ENCODE peak calls at places on chromosomes 16 and 17, in six cellular contexts. One of them, this sample, is unnamed.

GRCh38 chr16:10754941-10755340 is 11.3 kb downstream of the NUBP1 start:
- DNase-seq in lower lobe of right lung: no peak
- DNase-seq in endothelial cell of umbilical vein: peak
- DNase-seq in K562: no peak
- DNase-seq in CD8-positive, alpha-beta T cell: no peak
- DNase-seq in neuronal stem cell: no peak
- DNase-seq in this sample: no peak

GRCh38 chr16:14219983-14220382 is 148.9 kb downstream of the MRTFB start:
- DNase-seq in lower lobe of right lung: no peak
- DNase-seq in endothelial cell of umbilical vein: no peak
- DNase-seq in K562: no peak
- DNase-seq in CD8-positive, alpha-beta T cell: no peak
- DNase-seq in neuronal stem cell: no peak
- DNase-seq in this sample: no peak

GRCh38 chr17:48907713-48908046 is 527 bp upstream of the UBE2Z start:
- DNase-seq in lower lobe of right lung: no peak
- DNase-seq in endothelial cell of umbilical vein: no peak
- DNase-seq in K562: no peak
- DNase-seq in CD8-positive, alpha-beta T cell: no peak
- DNase-seq in neuronal stem cell: no peak
- DNase-seq in this sample: no peak

GRCh38 chr16:73015612-73016487 is 32.1 kb downstream of the ZFHX3 start:
- DNase-seq in lower lobe of right lung: peak
- DNase-seq in endothelial cell of umbilical vein: no peak
- DNase-seq in K562: no peak
- DNase-seq in CD8-positive, alpha-beta T cell: no peak
- DNase-seq in neuronal stem cell: no peak
- DNase-seq in this sample: no peak

GRCh38 chr16:11667824-11668589 is at the start of gene SNN:
- DNase-seq in lower lobe of right lung: peak
- DNase-seq in endothelial cell of umbilical vein: peak
- DNase-seq in K562: peak
- DNase-seq in CD8-positive, alpha-beta T cell: peak
- DNase-seq in neuronal stem cell: peak
- DNase-seq in this sample: peak

GRCh38 chr17:37342589-37342988 is 33.2 kb upstream of the C17orf78 start:
- DNase-seq in lower lobe of right lung: no peak
- DNase-seq in endothelial cell of umbilical vein: no peak
- DNase-seq in K562: no peak
- DNase-seq in CD8-positive, alpha-beta T cell: no peak
- DNase-seq in neuronal stem cell: no peak
- DNase-seq in this sample: no peak

GRCh38 chr16:15972046-15972868 is 22.8 kb downstream of the ABCC1 start:
- DNase-seq in lower lobe of right lung: no peak
- DNase-seq in endothelial cell of umbilical vein: no peak
- DNase-seq in K562: no peak
- DNase-seq in CD8-positive, alpha-beta T cell: no peak
- DNase-seq in neuronal stem cell: no peak
- DNase-seq in this sample: no peak

GRCh38 chr16:22728167-22728836 is 85.7 kb upstream of the HS3ST2 start:
- DNase-seq in lower lobe of right lung: no peak
- DNase-seq in endothelial cell of umbilical vein: peak
- DNase-seq in K562: no peak
- DNase-seq in CD8-positive, alpha-beta T cell: no peak
- DNase-seq in neuronal stem cell: no peak
- DNase-seq in this sample: no peak

GRCh38 chr17:8828517-8828875 is 29.3 kb upstream of the MFSD6L start:
- DNase-seq in lower lobe of right lung: no peak
- DNase-seq in endothelial cell of umbilical vein: no peak
- DNase-seq in K562: no peak
- DNase-seq in CD8-positive, alpha-beta T cell: no peak
- DNase-seq in neuronal stem cell: no peak
- DNase-seq in this sample: no peak

GRCh38 chr17:35713069-35713728 is 18.2 kb upstream of the RASL10B start:
- DNase-seq in lower lobe of right lung: no peak
- DNase-seq in endothelial cell of umbilical vein: peak
- DNase-seq in K562: no peak
- DNase-seq in CD8-positive, alpha-beta T cell: no peak
- DNase-seq in neuronal stem cell: no peak
- DNase-seq in this sample: no peak

GRCh38 chr17:8430966-8431365 is 4.7 kb upstream of the NDEL1 start:
- DNase-seq in lower lobe of right lung: no peak
- DNase-seq in endothelial cell of umbilical vein: peak
- DNase-seq in K562: no peak
- DNase-seq in CD8-positive, alpha-beta T cell: no peak
- DNase-seq in neuronal stem cell: no peak
- DNase-seq in this sample: no peak

GRCh38 chr17:8100763-8101162 is 13.2 kb upstream of the ALOX12B start:
- DNase-seq in lower lobe of right lung: no peak
- DNase-seq in endothelial cell of umbilical vein: no peak
- DNase-seq in K562: no peak
- DNase-seq in CD8-positive, alpha-beta T cell: no peak
- DNase-seq in neuronal stem cell: no peak
- DNase-seq in this sample: no peak

GRCh38 chr16:85522842-85523601 is 90.1 kb upstream of the GSE1 start:
- DNase-seq in lower lobe of right lung: no peak
- DNase-seq in endothelial cell of umbilical vein: no peak
- DNase-seq in K562: no peak
- DNase-seq in CD8-positive, alpha-beta T cell: no peak
- DNase-seq in neuronal stem cell: no peak
- DNase-seq in this sample: no peak

GRCh38 chr16:83935005-83935857 is 17.8 kb upstream of the OSGIN1 start:
- DNase-seq in lower lobe of right lung: no peak
- DNase-seq in endothelial cell of umbilical vein: no peak
- DNase-seq in K562: no peak
- DNase-seq in CD8-positive, alpha-beta T cell: no peak
- DNase-seq in neuronal stem cell: no peak
- DNase-seq in this sample: no peak

GRCh38 chr17:19987897-19988296 is 10.3 kb upstream of the AKAP10 start:
- DNase-seq in lower lobe of right lung: no peak
- DNase-seq in endothelial cell of umbilical vein: no peak
- DNase-seq in K562: peak
- DNase-seq in CD8-positive, alpha-beta T cell: no peak
- DNase-seq in neuronal stem cell: no peak
- DNase-seq in this sample: no peak

GRCh38 chr17:47257651-47258339 is 4.2 kb downstream of the ITGB3 start:
- DNase-seq in lower lobe of right lung: no peak
- DNase-seq in endothelial cell of umbilical vein: peak
- DNase-seq in K562: peak
- DNase-seq in CD8-positive, alpha-beta T cell: no peak
- DNase-seq in neuronal stem cell: no peak
- DNase-seq in this sample: no peak

GRCh38 chr16:58733248-58733670 is 857 bp downstream of the GOT2 start:
- DNase-seq in lower lobe of right lung: no peak
- DNase-seq in endothelial cell of umbilical vein: no peak
- DNase-seq in K562: no peak
- DNase-seq in CD8-positive, alpha-beta T cell: no peak
- DNase-seq in neuronal stem cell: no peak
- DNase-seq in this sample: peak

GRCh38 chr17:36885161-36885735 is 52.0 kb upstream of the LHX1 start:
- DNase-seq in lower lobe of right lung: no peak
- DNase-seq in endothelial cell of umbilical vein: no peak
- DNase-seq in K562: no peak
- DNase-seq in CD8-positive, alpha-beta T cell: no peak
- DNase-seq in neuronal stem cell: no peak
- DNase-seq in this sample: no peak

DNA sequence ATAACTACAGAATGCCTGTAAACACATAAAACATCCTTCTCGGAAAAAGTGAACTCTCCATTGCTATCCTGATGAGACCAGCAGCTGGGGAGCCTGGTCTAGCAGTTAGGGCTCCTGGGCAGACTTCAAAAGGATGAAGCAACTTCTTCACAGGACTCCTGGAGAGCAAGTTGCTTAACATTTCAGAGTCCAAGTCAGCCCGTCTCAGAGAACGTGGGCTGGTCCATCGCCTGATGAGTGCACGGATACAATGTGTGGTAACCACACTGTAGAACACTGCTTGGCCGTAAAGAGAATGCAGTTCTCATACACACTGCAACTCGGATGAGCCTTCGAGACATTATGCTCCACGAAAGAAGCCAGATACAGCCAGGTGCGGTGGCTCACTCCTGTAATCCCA is 52.7 kb downstream of the TMEM235 start:
- DNase-seq in lower lobe of right lung: no peak
- DNase-seq in endothelial cell of umbilical vein: no peak
- DNase-seq in K562: no peak
- DNase-seq in CD8-positive, alpha-beta T cell: no peak
- DNase-seq in neuronal stem cell: no peak
- DNase-seq in this sample: no peak
- H3K27ac ChIP-seq in lower lobe of right lung: no peak
- H3K27ac ChIP-seq in endothelial cell of umbilical vein: no peak
- H3K27ac ChIP-seq in K562: no peak
- H3K27ac ChIP-seq in CD8-positive, alpha-beta T cell: no peak
- H3K27ac ChIP-seq in neuronal stem cell: no peak
- H3K27ac ChIP-seq in this sample: no peak

DNA sequence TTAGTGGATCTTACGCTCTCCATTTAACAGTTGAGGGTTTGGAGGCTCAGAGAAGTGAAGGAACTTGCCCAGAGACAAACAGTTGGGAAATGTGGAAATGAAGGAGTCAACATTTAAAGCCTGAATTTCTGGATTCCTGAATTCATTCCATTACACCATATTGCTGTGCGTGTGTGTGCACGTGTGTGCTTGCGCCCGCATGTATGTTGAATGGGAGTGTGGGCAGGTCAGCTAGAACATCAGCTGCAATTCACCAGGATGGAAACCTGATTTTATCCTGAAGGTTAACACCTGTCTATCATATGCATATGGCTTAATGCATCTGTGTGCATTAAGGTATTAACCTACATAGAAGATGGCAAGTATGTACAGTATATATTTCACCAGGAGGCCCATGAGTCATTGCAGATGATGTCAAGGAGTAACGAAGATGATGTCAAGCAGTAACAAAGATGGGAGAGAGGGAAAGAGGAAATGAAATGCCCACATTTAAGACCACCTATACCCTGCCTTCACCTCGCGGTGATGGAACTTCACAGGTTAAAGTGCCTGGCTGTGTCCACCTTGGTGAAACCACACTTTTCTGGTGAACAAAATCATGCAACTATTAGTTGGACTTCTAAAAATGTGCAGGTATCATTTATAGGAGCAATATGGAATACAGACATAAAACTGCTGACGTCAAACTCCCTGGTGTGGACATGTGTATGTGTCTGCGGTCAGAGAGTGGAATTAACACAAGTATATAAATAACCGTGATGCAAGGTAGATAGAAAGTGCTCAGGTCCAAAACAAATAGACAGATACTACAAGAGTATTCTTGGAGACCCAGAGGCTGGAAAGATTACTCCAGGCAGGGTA is 832 bp upstream of the ADAP2 start:
- DNase-seq in lower lobe of right lung: no peak
- DNase-seq in endothelial cell of umbilical vein: no peak
- DNase-seq in K562: no peak
- DNase-seq in CD8-positive, alpha-beta T cell: no peak
- DNase-seq in neuronal stem cell: no peak
- DNase-seq in this sample: no peak
- H3K27ac ChIP-seq in lower lobe of right lung: peak
- H3K27ac ChIP-seq in endothelial cell of umbilical vein: peak
- H3K27ac ChIP-seq in K562: no peak
- H3K27ac ChIP-seq in CD8-positive, alpha-beta T cell: no peak
- H3K27ac ChIP-seq in neuronal stem cell: no peak
- H3K27ac ChIP-seq in this sample: no peak

DNA sequence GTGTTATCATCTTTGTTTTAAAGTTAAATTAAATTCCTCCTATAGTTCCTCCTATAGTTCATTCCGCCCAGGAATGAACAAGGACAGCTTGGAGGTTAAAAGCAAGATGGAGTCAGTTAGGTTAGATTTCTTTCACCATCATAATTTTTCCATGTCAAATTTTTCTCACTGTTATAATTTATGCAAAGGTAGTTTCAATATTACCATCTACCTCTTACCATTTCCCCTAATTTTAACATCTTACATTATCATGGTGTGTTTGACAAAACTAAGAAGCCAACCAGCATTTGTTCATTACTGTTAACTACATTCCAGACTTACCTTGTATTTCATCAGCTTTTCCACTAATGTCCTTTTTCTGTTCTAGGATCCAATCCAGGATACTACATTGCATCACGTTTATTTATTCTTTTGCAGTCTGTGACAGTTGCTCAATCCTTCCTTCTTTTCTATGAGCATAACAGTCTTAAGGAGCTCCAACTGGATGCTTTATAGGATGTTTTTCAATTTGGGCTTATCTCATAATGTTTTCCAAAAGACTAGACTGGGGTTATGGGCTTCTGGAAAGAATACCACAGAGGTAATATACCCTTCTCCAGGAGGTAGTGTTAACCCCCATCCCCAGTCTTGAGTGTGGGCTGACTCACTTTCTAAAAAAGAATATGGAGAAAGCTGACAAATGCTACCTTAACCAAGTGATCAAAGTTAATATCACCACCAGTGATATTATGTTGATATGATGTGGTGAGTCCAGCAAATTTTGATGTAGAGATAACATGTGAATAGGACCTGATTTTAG is 158.5 kb downstream of the PPM1E start:
- DNase-seq in lower lobe of right lung: no peak
- DNase-seq in endothelial cell of umbilical vein: no peak
- DNase-seq in K562: no peak
- DNase-seq in CD8-positive, alpha-beta T cell: no peak
- DNase-seq in neuronal stem cell: no peak
- DNase-seq in this sample: no peak
- H3K27ac ChIP-seq in lower lobe of right lung: no peak
- H3K27ac ChIP-seq in endothelial cell of umbilical vein: no peak
- H3K27ac ChIP-seq in K562: no peak
- H3K27ac ChIP-seq in CD8-positive, alpha-beta T cell: no peak
- H3K27ac ChIP-seq in neuronal stem cell: no peak
- H3K27ac ChIP-seq in this sample: no peak

GRCh38 chr17:75128694-75129505 is 2.6 kb downstream of the NT5C start:
- DNase-seq in lower lobe of right lung: no peak
- DNase-seq in endothelial cell of umbilical vein: no peak
- DNase-seq in K562: no peak
- DNase-seq in CD8-positive, alpha-beta T cell: no peak
- DNase-seq in neuronal stem cell: no peak
- DNase-seq in this sample: no peak

GRCh38 chr17:75124819-75125162 is 6.8 kb downstream of the NT5C start:
- DNase-seq in lower lobe of right lung: no peak
- DNase-seq in endothelial cell of umbilical vein: no peak
- DNase-seq in K562: no peak
- DNase-seq in CD8-positive, alpha-beta T cell: no peak
- DNase-seq in neuronal stem cell: no peak
- DNase-seq in this sample: no peak

GRCh38 chr17:75129576-75129975 is 2.0 kb downstream of the NT5C start:
- DNase-seq in lower lobe of right lung: no peak
- DNase-seq in endothelial cell of umbilical vein: no peak
- DNase-seq in K562: no peak
- DNase-seq in CD8-positive, alpha-beta T cell: no peak
- DNase-seq in neuronal stem cell: no peak
- DNase-seq in this sample: no peak

GRCh38 chr17:75125984-75126383 is 5.6 kb downstream of the NT5C start:
- DNase-seq in lower lobe of right lung: no peak
- DNase-seq in endothelial cell of umbilical vein: no peak
- DNase-seq in K562: peak
- DNase-seq in CD8-positive, alpha-beta T cell: no peak
- DNase-seq in neuronal stem cell: no peak
- DNase-seq in this sample: no peak

DNA sequence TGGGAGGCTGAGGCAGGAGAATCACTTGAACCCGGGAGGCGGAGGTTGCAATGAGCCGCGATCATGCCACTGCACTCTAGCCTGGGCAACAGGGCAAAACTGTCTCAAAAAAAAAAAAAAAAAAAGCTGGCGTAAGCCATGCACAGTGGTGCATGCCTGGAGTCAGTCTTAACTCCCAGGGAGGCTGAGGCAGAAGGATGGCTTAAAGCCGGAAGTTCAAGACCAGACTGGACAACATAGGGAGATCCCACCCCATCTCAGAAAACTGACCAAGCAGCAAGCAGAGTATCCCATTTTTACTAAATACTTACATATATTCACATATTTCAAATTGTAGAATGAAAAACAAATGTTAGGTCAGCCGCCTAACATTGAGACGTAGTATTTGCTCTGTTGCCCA is 4.6 kb downstream of the NT5C start:
- DNase-seq in lower lobe of right lung: no peak
- DNase-seq in endothelial cell of umbilical vein: no peak
- DNase-seq in K562: no peak
- DNase-seq in CD8-positive, alpha-beta T cell: no peak
- DNase-seq in neuronal stem cell: no peak
- DNase-seq in this sample: no peak
- H3K27ac ChIP-seq in lower lobe of right lung: no peak
- H3K27ac ChIP-seq in endothelial cell of umbilical vein: no peak
- H3K27ac ChIP-seq in K562: no peak
- H3K27ac ChIP-seq in CD8-positive, alpha-beta T cell: no peak
- H3K27ac ChIP-seq in neuronal stem cell: no peak
- H3K27ac ChIP-seq in this sample: no peak

This sample was measured in substantia nigra.